ENCODE peak calls at places on chromosome 15, in five cellular contexts. C, K, D, H and I are unnamed samples.

GRCh38 chr15:47384776-47385175 is 332.5 kb upstream of the SEMA6D start:
- DNase-seq in C (no peak), K (no peak), D (no peak), H (no peak), I (no peak)

GRCh38 chr15:83943849-83944404 is 290.0 kb downstream of the ADAMTSL3 start:
- DNase-seq in C (no peak), K (no peak), D (no peak), H (no peak), I (no peak)

GRCh38 chr15:49675051-49675450 is 54.2 kb downstream of the DTWD1 start:
- DNase-seq in C (no peak), K (peak; percentile 87), D (peak; percentile 65), H (no peak), I (no peak)

GRCh38 chr15:68374346-68374745 is 57.6 kb downstream of the ITGA11 start:
- DNase-seq in C (no peak), K (no peak), D (no peak), H (no peak), I (no peak)

GRCh38 chr15:60620707-60621106 is 141.8 kb upstream of the ICE2 start:
- DNase-seq in C (no peak), K (peak; percentile 9), D (no peak), H (no peak), I (no peak)

GRCh38 chr15:91974321-91974720 is 120.8 kb downstream of the SLCO3A1 start:
- DNase-seq in C (no peak), K (no peak), D (no peak), H (no peak), I (no peak)

GRCh38 chr15:84772031-84772430 is 23.6 kb downstream of the ZNF592 start:
- DNase-seq in C (no peak), K (no peak), D (no peak), H (no peak), I (no peak)

GRCh38 chr15:25335279-25335678 is 103.5 kb downstream of the UBE3A start:
- DNase-seq in C (no peak), K (no peak), D (no peak), H (no peak), I (no peak)

GRCh38 chr15:40762919-40763800 is 708 bp upstream of the GCHFR start:
- DNase-seq in C (no peak), K (peak; percentile 15), D (peak; percentile 89), H (no peak), I (no peak)

GRCh38 chr15:100730655-100731240 is 128.4 kb downstream of the ASB7 start:
- DNase-seq in C (no peak), K (no peak), D (no peak), H (no peak), I (no peak)

GRCh38 chr15:94185547-94186236 is 45.7 kb upstream of the MCTP2 start:
- DNase-seq in C (no peak), K (no peak), D (no peak), H (no peak), I (no peak)

GRCh38 chr15:35932541-35932940 is 386.6 kb upstream of the DPH6 start:
- DNase-seq in C (no peak), K (no peak), D (no peak), H (no peak), I (no peak)

GRCh38 chr15:67945951-67946700 is 106.3 kb upstream of the RNU6-1 start:
- DNase-seq in C (no peak), K (peak; percentile 37), D (no peak), H (no peak), I (no peak)

GRCh38 chr15:89016549-89017041 is 71.7 kb upstream of the ABHD2 start:
- DNase-seq in C (no peak), K (peak; percentile 58), D (no peak), H (no peak), I (no peak)

GRCh38 chr15:29601811-29602210 is 220.5 kb downstream of the TJP1 start:
- DNase-seq in C (no peak), K (no peak), D (no peak), H (no peak), I (no peak)

GRCh38 chr15:100101389-100102089 is 240.2 kb downstream of the ADAMTS17 start:
- DNase-seq in C (no peak), K (no peak), D (no peak), H (no peak), I (no peak)

GRCh38 chr15:41256577-41257038 is 25.5 kb downstream of the CHP1 start:
- DNase-seq in C (no peak), K (peak; percentile 68), D (no peak), H (no peak), I (no peak)

GRCh38 chr15:55168350-55168974 is 28.3 kb downstream of the RSL24D1 start:
- DNase-seq in C (no peak), K (peak; percentile 40), D (peak; percentile 68), H (peak; percentile 6), I (peak; percentile 11)

GRCh38 chr15:45133561-45133920 is 3.7 kb downstream of the DUOX1 start:
- DNase-seq in C (no peak), K (no peak), D (no peak), H (no peak), I (no peak)

GRCh38 chr15:60865507-60865906 is 363.6 kb downstream of the RORA start:
- DNase-seq in C (no peak), K (peak; percentile 50), D (no peak), H (no peak), I (no peak)